ENCODE peak calls at places on chromosome 19, in six cellular contexts. One of them, this sample, is unnamed.
A peak's percentile ranks its signal among the peaks of the same experiment; 100 is the strongest.

GRCh38 chr19:54526972-54527371 is 24.3 kb downstream of the LAIR2 start:
- DNase-seq in sigmoid colon: no peak
- DNase-seq in thyroid gland: no peak
- DNase-seq in breast epithelium: no peak
- DNase-seq in body of pancreas: no peak
- DNase-seq in uterus: no peak
- DNase-seq in this sample: no peak

GRCh38 chr19:42683917-42684513 is 56.3 kb downstream of the PSG3 start:
- DNase-seq in thyroid gland: no peak
- DNase-seq in breast epithelium: no peak
- DNase-seq in uterus: no peak
- DNase-seq in sigmoid colon: no peak
- DNase-seq in body of pancreas: no peak
- DNase-seq in this sample: no peak

GRCh38 chr19:38826856-38827551 is 4.6 kb downstream of the ECH1 start:
- DNase-seq in breast epithelium: no peak
- DNase-seq in body of pancreas: no peak
- DNase-seq in thyroid gland: no peak
- DNase-seq in uterus: no peak
- DNase-seq in sigmoid colon: no peak
- DNase-seq in this sample: no peak

GRCh38 chr19:42290136-42290522 is 11.8 kb upstream of the PRR19 start:
- DNase-seq in thyroid gland: no peak
- DNase-seq in uterus: no peak
- DNase-seq in body of pancreas: no peak
- DNase-seq in breast epithelium: no peak
- DNase-seq in sigmoid colon: no peak
- DNase-seq in this sample: no peak

GRCh38 chr19:6232567-6232966 is 47.2 kb downstream of the MLLT1 start:
- DNase-seq in uterus: peak; percentile 48
- DNase-seq in sigmoid colon: no peak
- DNase-seq in thyroid gland: no peak
- DNase-seq in body of pancreas: no peak
- DNase-seq in breast epithelium: no peak
- DNase-seq in this sample: no peak

GRCh38 chr19:4302238-4302630 is at the start of gene TMIGD2:
- DNase-seq in sigmoid colon: no peak
- DNase-seq in body of pancreas: no peak
- DNase-seq in breast epithelium: no peak
- DNase-seq in uterus: no peak
- DNase-seq in thyroid gland: no peak
- DNase-seq in this sample: no peak

GRCh38 chr19:7177926-7178325 is 108.4 kb downstream of the ZNF557 start:
- DNase-seq in sigmoid colon: peak; percentile 66
- DNase-seq in body of pancreas: no peak
- DNase-seq in uterus: no peak
- DNase-seq in thyroid gland: no peak
- DNase-seq in breast epithelium: no peak
- DNase-seq in this sample: no peak

GRCh38 chr19:18470153-18470552 is 32.2 kb upstream of the ISYNA1 start:
- DNase-seq in body of pancreas: no peak
- DNase-seq in thyroid gland: no peak
- DNase-seq in uterus: no peak
- DNase-seq in sigmoid colon: peak; percentile 69
- DNase-seq in breast epithelium: no peak
- DNase-seq in this sample: no peak

GRCh38 chr19:39126593-39127187 is 1.1 kb downstream of the PAK4 start:
- DNase-seq in thyroid gland: no peak
- DNase-seq in uterus: no peak
- DNase-seq in breast epithelium: no peak
- DNase-seq in body of pancreas: peak; percentile 92
- DNase-seq in sigmoid colon: no peak
- DNase-seq in this sample: no peak

GRCh38 chr19:43132696-43133095 is 50.2 kb upstream of the PSG2 start:
- DNase-seq in thyroid gland: no peak
- DNase-seq in sigmoid colon: no peak
- DNase-seq in uterus: no peak
- DNase-seq in breast epithelium: no peak
- DNase-seq in body of pancreas: no peak
- DNase-seq in this sample: no peak

GRCh38 chr19:7595466-7596133 is at the start of gene CAMSAP3:
- DNase-seq in body of pancreas: peak; percentile 70
- DNase-seq in thyroid gland: peak; percentile 62
- DNase-seq in breast epithelium: no peak
- DNase-seq in sigmoid colon: no peak
- DNase-seq in uterus: no peak
- DNase-seq in this sample: no peak

GRCh38 chr19:10874019-10874418 is 2.7 kb downstream of the CARM1 start:
- DNase-seq in thyroid gland: no peak
- DNase-seq in sigmoid colon: no peak
- DNase-seq in breast epithelium: no peak
- DNase-seq in body of pancreas: no peak
- DNase-seq in uterus: no peak
- DNase-seq in this sample: no peak

GRCh38 chr19:45250832-45251451 is at the start of gene MARK4:
- DNase-seq in uterus: peak; percentile 62
- DNase-seq in body of pancreas: peak; percentile 57
- DNase-seq in thyroid gland: peak; percentile 44
- DNase-seq in breast epithelium: peak; percentile 41
- DNase-seq in sigmoid colon: peak; percentile 72
- DNase-seq in this sample: no peak

GRCh38 chr19:10292789-10293636 is 3.3 kb downstream of the ICAM5 start:
- DNase-seq in thyroid gland: peak; percentile 54
- DNase-seq in body of pancreas: no peak
- DNase-seq in uterus: no peak
- DNase-seq in breast epithelium: no peak
- DNase-seq in sigmoid colon: no peak
- DNase-seq in this sample: no peak

GRCh38 chr19:2962018-2962670 is 15.2 kb upstream of the TLE6 start:
- DNase-seq in thyroid gland: peak; percentile 33
- DNase-seq in breast epithelium: no peak
- DNase-seq in uterus: no peak
- DNase-seq in body of pancreas: peak; percentile 58
- DNase-seq in sigmoid colon: no peak
- DNase-seq in this sample: no peak

GRCh38 chr19:55696301-55697068 is 21.5 kb downstream of the EPN1 start:
- DNase-seq in breast epithelium: no peak
- DNase-seq in uterus: no peak
- DNase-seq in sigmoid colon: no peak
- DNase-seq in thyroid gland: no peak
- DNase-seq in body of pancreas: no peak
- DNase-seq in this sample: no peak

GRCh38 chr19:11138659-11139526 is 16.7 kb downstream of the SPC24 start:
- DNase-seq in body of pancreas: peak; percentile 51
- DNase-seq in uterus: peak; percentile 89
- DNase-seq in sigmoid colon: peak; percentile 94
- DNase-seq in thyroid gland: peak; percentile 61
- DNase-seq in breast epithelium: peak; percentile 62
- DNase-seq in this sample: no peak

GRCh38 chr19:18253716-18254115 is 20.5 kb downstream of the IQCN start:
- DNase-seq in body of pancreas: no peak
- DNase-seq in uterus: no peak
- DNase-seq in thyroid gland: peak; percentile 87
- DNase-seq in breast epithelium: no peak
- DNase-seq in sigmoid colon: no peak
- DNase-seq in this sample: no peak

GRCh38 chr19:10219678-10220077 is 11.5 kb downstream of the S1PR2 start:
- DNase-seq in thyroid gland: no peak
- DNase-seq in sigmoid colon: no peak
- DNase-seq in body of pancreas: no peak
- DNase-seq in uterus: no peak
- DNase-seq in breast epithelium: no peak
- DNase-seq in this sample: no peak

GRCh38 chr19:8261347-8261746 is 46.8 kb downstream of the CD320 start:
- DNase-seq in breast epithelium: no peak
- DNase-seq in sigmoid colon: no peak
- DNase-seq in uterus: no peak
- DNase-seq in thyroid gland: no peak
- DNase-seq in body of pancreas: peak; percentile 3
- DNase-seq in this sample: no peak

GRCh38 chr19:29831686-29832085 is 19.9 kb downstream of the CCNE1 start:
- DNase-seq in breast epithelium: no peak
- DNase-seq in body of pancreas: no peak
- DNase-seq in uterus: no peak
- DNase-seq in thyroid gland: no peak
- DNase-seq in sigmoid colon: no peak
- DNase-seq in this sample: no peak

GRCh38 chr19:17618919-17619318 is 63.5 kb downstream of the COLGALT1 start:
- DNase-seq in sigmoid colon: no peak
- DNase-seq in body of pancreas: no peak
- DNase-seq in breast epithelium: no peak
- DNase-seq in uterus: no peak
- DNase-seq in thyroid gland: no peak
- DNase-seq in this sample: no peak

GRCh38 chr19:55158848-55159793 is 1.6 kb upstream of the TNNI3 start:
- DNase-seq in sigmoid colon: no peak
- DNase-seq in uterus: no peak
- DNase-seq in body of pancreas: no peak
- DNase-seq in thyroid gland: no peak
- DNase-seq in breast epithelium: no peak
- DNase-seq in this sample: no peak

GRCh38 chr19:2590630-2591399 is 111.7 kb downstream of the GNG7 start:
- DNase-seq in thyroid gland: no peak
- DNase-seq in uterus: no peak
- DNase-seq in sigmoid colon: peak; percentile 26
- DNase-seq in breast epithelium: no peak
- DNase-seq in body of pancreas: no peak
- DNase-seq in this sample: no peak

GRCh38 chr19:28535352-28535775 is 677.6 kb downstream of the UQCRFS1 start:
- DNase-seq in thyroid gland: no peak
- DNase-seq in body of pancreas: no peak
- DNase-seq in sigmoid colon: no peak
- DNase-seq in breast epithelium: no peak
- DNase-seq in uterus: no peak
- DNase-seq in this sample: no peak

GRCh38 chr19:28607066-28607583 is 605.8 kb downstream of the UQCRFS1 start:
- DNase-seq in sigmoid colon: no peak
- DNase-seq in body of pancreas: no peak
- DNase-seq in uterus: no peak
- DNase-seq in breast epithelium: no peak
- DNase-seq in thyroid gland: no peak
- DNase-seq in this sample: no peak

GRCh38 chr19:403221-404036 is 5.5 kb downstream of the C2CD4C start:
- DNase-seq in uterus: no peak
- DNase-seq in thyroid gland: no peak
- DNase-seq in body of pancreas: peak; percentile 5
- DNase-seq in breast epithelium: no peak
- DNase-seq in sigmoid colon: no peak
- DNase-seq in this sample: no peak

GRCh38 chr19:400976-401835 is 7.7 kb downstream of the C2CD4C start:
- DNase-seq in thyroid gland: no peak
- DNase-seq in uterus: no peak
- DNase-seq in breast epithelium: no peak
- DNase-seq in body of pancreas: no peak
- DNase-seq in sigmoid colon: no peak
- DNase-seq in this sample: no peak

GRCh38 chr19:401836-402535 is 7.0 kb downstream of the C2CD4C start:
- DNase-seq in thyroid gland: no peak
- DNase-seq in uterus: no peak
- DNase-seq in body of pancreas: peak; percentile 11
- DNase-seq in breast epithelium: no peak
- DNase-seq in sigmoid colon: no peak
- DNase-seq in this sample: no peak

GRCh38 chr19:405138-405965 is 3.6 kb downstream of the C2CD4C start:
- DNase-seq in uterus: no peak
- DNase-seq in breast epithelium: no peak
- DNase-seq in body of pancreas: no peak
- DNase-seq in sigmoid colon: no peak
- DNase-seq in thyroid gland: no peak
- DNase-seq in this sample: no peak

DNA sequence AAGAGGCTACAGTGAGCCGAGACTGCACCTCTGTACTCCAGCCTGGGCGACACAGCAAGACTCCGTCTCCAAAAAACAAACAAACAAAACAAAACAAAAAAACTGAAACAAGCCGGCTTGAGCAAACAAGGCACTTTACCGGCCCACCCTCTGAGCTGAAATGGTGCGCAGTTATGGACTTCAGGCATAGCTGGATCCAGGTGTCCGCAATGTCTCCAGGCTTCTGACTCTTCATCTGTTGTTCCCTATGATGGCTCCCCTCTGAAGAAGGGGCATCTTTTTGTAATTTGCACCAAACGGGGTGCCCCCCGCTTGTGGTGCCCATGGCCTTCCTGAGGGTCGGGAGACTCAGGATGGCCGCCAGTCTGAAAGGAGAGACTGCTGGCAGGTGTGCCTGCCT is 6.2 kb downstream of the C2CD4C start:
- DNase-seq in body of pancreas: no peak
- DNase-seq in thyroid gland: no peak
- DNase-seq in sigmoid colon: no peak
- DNase-seq in breast epithelium: no peak
- DNase-seq in uterus: no peak
- DNase-seq in this sample: no peak
- TF ChIP-seq CTCF in body of pancreas: no peak
- TF ChIP-seq CTCF in thyroid gland: no peak
- TF ChIP-seq CTCF in sigmoid colon: no peak
- TF ChIP-seq CTCF in breast epithelium: no peak
- TF ChIP-seq CTCF in uterus: no peak
- TF ChIP-seq CTCF in this sample: no peak

GRCh38 chr19:49916839-49917733 is 11.9 kb upstream of the ATF5 start:
- DNase-seq in uterus: no peak
- DNase-seq in sigmoid colon: no peak
- DNase-seq in breast epithelium: no peak
- DNase-seq in thyroid gland: no peak
- DNase-seq in body of pancreas: no peak
- DNase-seq in this sample: no peak
- TF ChIP-seq POLR2A in uterus: no peak
- TF ChIP-seq POLR2A in sigmoid colon: no peak
- TF ChIP-seq POLR2A in breast epithelium: no peak
- TF ChIP-seq POLR2A in thyroid gland: no peak
- TF ChIP-seq POLR2A in body of pancreas: no peak
- TF ChIP-seq POLR2A in this sample: no peak

DNA sequence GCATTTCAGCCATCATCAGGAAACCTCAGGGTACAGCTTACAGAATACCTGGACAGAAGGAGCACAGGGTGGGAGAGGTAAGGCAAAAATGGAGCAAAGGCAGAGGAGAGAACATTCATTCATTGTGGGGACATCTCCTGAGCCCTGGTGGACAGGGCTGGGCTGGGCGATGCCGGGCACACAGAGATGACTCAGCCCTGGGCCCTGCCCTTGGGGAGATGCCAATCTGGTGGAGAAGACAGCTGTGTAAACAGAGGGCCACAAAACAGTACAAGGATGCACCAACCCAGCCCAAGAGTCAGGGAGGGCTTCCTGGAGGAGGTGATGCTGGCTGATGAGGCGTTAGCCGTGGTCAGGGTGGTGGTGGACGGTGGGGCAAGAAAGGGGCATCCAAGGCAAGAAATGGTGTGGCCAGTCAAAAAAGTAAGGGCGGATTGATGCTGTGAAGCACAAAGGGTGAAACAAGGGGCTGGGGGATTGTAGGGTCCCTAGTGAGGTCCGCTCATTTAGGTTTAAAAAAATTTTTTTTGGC is 3.6 kb upstream of the HAS1 start:
- DNase-seq in breast epithelium: no peak
- DNase-seq in body of pancreas: no peak
- DNase-seq in thyroid gland: no peak
- DNase-seq in sigmoid colon: no peak
- DNase-seq in uterus: no peak
- DNase-seq in this sample: no peak
- TF ChIP-seq CTCF in breast epithelium: no peak
- TF ChIP-seq CTCF in body of pancreas: no peak
- TF ChIP-seq CTCF in thyroid gland: no peak
- TF ChIP-seq CTCF in sigmoid colon: no peak
- TF ChIP-seq CTCF in uterus: no peak
- TF ChIP-seq CTCF in this sample: no peak

GRCh38 chr19:46860846-46861690 is at the start of gene ARHGAP35:
- DNase-seq in sigmoid colon: no peak
- DNase-seq in uterus: peak; percentile 43
- DNase-seq in thyroid gland: no peak
- DNase-seq in breast epithelium: no peak
- DNase-seq in body of pancreas: peak; percentile 34
- DNase-seq in this sample: no peak
- TF ChIP-seq POLR2A in sigmoid colon: no peak
- TF ChIP-seq POLR2A in uterus: no peak
- TF ChIP-seq POLR2A in thyroid gland: peak; percentile 29
- TF ChIP-seq POLR2A in breast epithelium: no peak
- TF ChIP-seq POLR2A in body of pancreas: no peak
- TF ChIP-seq POLR2A in this sample: no peak

This sample was measured in esophagus squamous epithelium.